ENCODE peak calls at places on chromosomes 12 and 14, in six cellular contexts. R, Z, G, I, C and T are unnamed samples.

GRCh38 chr12:15356831-15357456 is 34.6 kb downstream of the PTPRO start:
- DNase-seq in C (no peak), Z (no peak), I (no peak), R (no peak), G (no peak), T (no peak)

GRCh38 chr14:65015391-65015790 is 28.7 kb downstream of the FNTB start:
- DNase-seq in Z (no peak), G (no peak), R (no peak), C (no peak), I (no peak), T (no peak)

GRCh38 chr12:80268924-80269749 is 169.8 kb downstream of the OTOGL start:
- DNase-seq in I (no peak), G (no peak), C (no peak), Z (peak), R (no peak), T (no peak)

GRCh38 chr12:81209001-81209400 is 131.1 kb downstream of the ACSS3 start:
- DNase-seq in C (no peak), Z (no peak), R (no peak), I (no peak), G (no peak), T (no peak)

GRCh38 chr14:97456958-97457357 is 659.8 kb downstream of the VRK1 start:
- DNase-seq in G (no peak), R (no peak), Z (no peak), I (peak), C (peak), T (peak)

GRCh38 chr12:102562836-102563425 is 82.6 kb upstream of the IGF1 start:
- DNase-seq in R (no peak), C (no peak), I (no peak), Z (no peak), G (no peak), T (no peak)

GRCh38 chr12:20527396-20528154 is 159.2 kb downstream of the PDE3A start:
- DNase-seq in G (no peak), Z (no peak), I (no peak), C (no peak), R (no peak), T (no peak)

GRCh38 chr14:74419086-74419485 is 6.9 kb downstream of the SYNDIG1L start:
- DNase-seq in C (no peak), I (no peak), R (no peak), G (no peak), Z (no peak), T (no peak)

GRCh38 chr12:123891516-123892179 is 81.0 kb downstream of the CCDC92 start:
- DNase-seq in I (no peak), G (no peak), Z (no peak), C (no peak), R (no peak), T (no peak)

GRCh38 chr12:30003321-30003720 is 219.6 kb upstream of the TMTC1 start:
- DNase-seq in C (no peak), Z (no peak), I (no peak), G (no peak), R (no peak), T (no peak)

GRCh38 chr12:32532951-32533350 is 133.6 kb downstream of the FGD4 start:
- DNase-seq in I (no peak), R (no peak), C (no peak), G (no peak), Z (no peak), T (no peak)
- H3K27ac ChIP-seq in I (no peak), R (no peak), C (no peak), G (no peak), Z (no peak), T (no peak)

GRCh38 chr12:11961686-11962085 is 109.1 kb upstream of the BCL2L14 start:
- DNase-seq in I (no peak), C (no peak), G (no peak), R (no peak), Z (no peak), T (no peak)

GRCh38 chr12:11958216-11959091 is 112.3 kb upstream of the BCL2L14 start:
- DNase-seq in I (no peak), R (no peak), C (no peak), Z (peak), G (no peak), T (peak)

GRCh38 chr12:11962795-11963347 is 107.9 kb upstream of the BCL2L14 start:
- DNase-seq in C (no peak), G (no peak), I (no peak), Z (no peak), R (no peak), T (no peak)

GRCh38 chr12:11963841-11964471 is 106.8 kb upstream of the BCL2L14 start:
- DNase-seq in G (no peak), R (no peak), C (no peak), Z (no peak), I (no peak), T (no peak)

DNA sequence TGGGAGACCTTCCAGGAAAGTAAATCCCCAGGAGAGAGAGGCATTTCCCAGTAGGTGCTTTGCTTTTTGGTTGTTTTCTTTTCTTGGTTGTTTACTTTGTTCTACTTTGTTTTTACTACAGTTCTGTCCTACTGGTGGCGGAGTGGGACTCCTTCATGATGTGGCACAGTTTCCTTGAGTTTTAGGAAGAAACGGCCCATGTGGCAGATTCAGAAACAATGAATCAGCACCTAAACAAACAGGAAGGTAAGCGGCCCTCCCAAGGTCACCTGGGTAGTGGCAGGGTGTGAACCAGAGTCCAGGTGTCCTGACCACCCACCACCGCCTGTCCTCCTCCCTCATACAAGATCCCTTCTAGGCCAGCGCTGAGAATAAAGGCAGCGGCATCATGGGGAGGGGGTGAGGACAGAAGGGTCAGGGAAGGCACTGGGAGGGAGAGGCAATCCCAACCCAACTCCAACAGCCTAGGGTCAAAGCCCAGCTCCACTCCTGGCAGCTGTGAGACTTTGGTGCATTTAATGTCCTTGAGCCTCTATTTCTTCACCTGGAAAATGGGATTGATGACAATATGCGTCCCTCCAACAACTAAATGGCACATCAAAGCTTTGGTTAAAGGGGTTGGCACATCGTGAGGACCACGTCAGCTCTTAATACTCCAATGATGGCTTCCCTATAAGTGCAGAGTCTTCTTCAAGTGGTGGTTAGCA is 111.5 kb upstream of the BCL2L14 start:
- DNase-seq in Z (no peak), R (no peak), G (no peak), C (no peak), I (no peak), T (no peak)
- H3K27ac ChIP-seq in Z (no peak), R (no peak), G (no peak), C (no peak), I (no peak), T (no peak)

GRCh38 chr14:37172024-37172869 is at the start of gene SLC25A21:
- DNase-seq in R (no peak), I (no peak), Z (peak), C (no peak), G (peak), T (no peak)
- H3K27ac ChIP-seq in R (no peak), I (peak), Z (peak), C (no peak), G (peak), T (no peak)

GRCh38 chr12:34334538-34334937 is 312.2 kb downstream of the ALG10 start:
- DNase-seq in R (no peak), Z (no peak), G (no peak), C (no peak), I (no peak), T (no peak)
- H3K27ac ChIP-seq in R (no peak), Z (no peak), G (no peak), C (no peak), I (no peak), T (no peak)

GRCh38 chr12:60981473-60981872 is 1278.7 kb upstream of the USP15 start:
- DNase-seq in Z (no peak), C (no peak), I (no peak), R (no peak), G (no peak), T (no peak)
- H3K27ac ChIP-seq in Z (no peak), C (no peak), I (no peak), R (no peak), G (no peak), T (no peak)

GRCh38 chr14:69005432-69006148 is 26.5 kb upstream of the ACTN1 start:
- DNase-seq in Z (peak), G (peak), I (no peak), R (no peak), C (no peak), T (no peak)
- H3K27ac ChIP-seq in Z (peak), G (no peak), I (no peak), R (no peak), C (no peak), T (no peak)

GRCh38 chr14:105253329-105253682 is 5.0 kb downstream of the BTBD6 start:
- DNase-seq in C (peak), Z (no peak), I (no peak), R (no peak), G (peak), T (no peak)

GRCh38 chr14:105250986-105251385 is 2.7 kb downstream of the BTBD6 start:
- DNase-seq in I (no peak), Z (no peak), G (no peak), C (no peak), R (no peak), T (no peak)

GRCh38 chr14:105251920-105252319 is 3.6 kb downstream of the BTBD6 start:
- DNase-seq in Z (no peak), G (peak), I (no peak), R (no peak), C (peak), T (no peak)

GRCh38 chr14:105255021-105255507 is 6.7 kb downstream of the BTBD6 start:
- DNase-seq in I (no peak), R (no peak), G (peak), C (peak), Z (no peak), T (no peak)

DNA sequence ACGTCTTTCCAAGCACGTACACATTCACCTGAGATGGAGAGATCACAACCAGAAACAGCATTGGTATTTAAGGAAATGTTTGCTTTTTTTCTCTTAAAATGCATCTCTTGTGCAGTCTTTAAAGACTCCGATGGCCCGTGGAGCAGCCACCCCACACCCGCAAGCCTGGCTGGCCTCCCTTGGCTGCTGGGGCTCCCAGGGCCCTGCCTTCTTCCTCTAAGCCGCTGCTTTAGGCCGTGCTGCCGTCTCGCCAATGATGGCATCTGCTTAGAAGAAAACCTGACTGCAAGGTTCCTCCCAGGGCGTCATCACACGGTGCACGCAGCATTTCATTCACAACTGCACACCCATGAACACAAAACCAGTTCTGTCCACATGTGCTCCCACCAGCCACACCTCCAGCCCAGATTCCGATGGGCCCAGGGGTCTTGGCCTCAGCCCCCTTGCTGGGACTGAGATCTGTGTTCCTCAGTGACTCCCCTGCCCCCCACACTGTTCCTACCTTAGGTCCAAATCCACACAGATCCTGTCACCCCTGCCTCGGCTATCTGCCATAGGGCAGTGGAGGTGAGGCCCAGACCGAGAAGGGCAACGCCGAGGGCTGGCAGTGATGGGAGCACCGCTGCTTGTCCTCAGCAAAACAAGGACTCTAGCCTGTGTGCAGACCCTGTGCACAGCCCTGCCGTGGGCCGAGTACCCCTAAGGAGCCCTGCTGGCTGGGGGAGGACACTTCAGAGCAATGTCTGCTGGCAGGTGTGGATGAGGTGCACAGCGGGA is 4.4 kb downstream of the BTBD6 start:
- DNase-seq in C (peak), I (no peak), R (no peak), G (peak), Z (no peak), T (no peak)
- H3K27ac ChIP-seq in C (no peak), I (no peak), R (no peak), G (no peak), Z (peak), T (no peak)

GRCh38 chr12:110403975-110404675 is 617 bp upstream of the ANAPC7 start:
- DNase-seq in I (peak), G (peak), Z (peak), R (peak), C (peak), T (peak)

DNA sequence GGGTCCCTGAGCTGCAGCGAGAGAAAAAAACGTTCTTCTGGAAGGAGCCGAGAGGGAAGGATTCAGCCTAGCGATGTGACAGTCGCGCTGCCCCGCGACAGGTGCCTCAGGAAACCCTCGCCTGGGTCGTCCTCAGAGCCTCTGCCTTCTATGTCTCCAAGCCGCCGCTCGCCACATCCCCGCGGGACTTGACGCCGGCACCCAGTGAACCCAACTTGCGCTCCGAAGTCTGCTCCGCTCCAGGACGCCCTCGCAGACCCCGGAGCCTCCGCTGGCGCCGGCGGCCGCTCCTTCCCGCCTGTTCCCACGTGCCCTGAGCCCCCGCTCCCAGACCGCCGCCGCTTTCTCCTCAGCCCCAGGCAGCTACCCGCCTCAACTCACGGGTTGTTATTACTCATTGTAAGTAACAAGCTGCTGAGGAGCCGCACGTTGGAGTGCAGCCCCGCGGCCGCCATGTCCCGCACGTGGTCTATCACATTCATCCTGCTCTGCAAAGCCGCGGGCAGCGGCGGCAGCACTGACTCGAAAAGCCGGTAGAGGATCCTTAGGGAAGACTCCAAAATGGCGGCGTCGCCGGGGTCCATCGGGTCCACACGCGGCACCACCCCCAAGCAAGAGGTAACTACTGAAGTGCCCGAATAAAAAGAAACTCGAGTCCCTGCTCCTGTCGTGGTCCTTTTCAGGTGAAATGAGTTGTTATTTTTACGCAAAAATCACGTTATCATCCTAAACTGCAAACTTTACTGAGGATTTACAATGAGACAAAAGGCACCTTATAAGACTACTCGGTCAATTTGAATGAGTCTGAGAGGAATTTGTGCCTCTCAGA is at the start of gene ANAPC7:
- DNase-seq in C (peak), G (peak), I (peak), Z (peak), R (peak), T (peak)
- H3K27ac ChIP-seq in C (peak), G (peak), I (peak), Z (peak), R (peak), T (peak)